ENCODE peak calls at places on chromosome 18, in ten cellular contexts. Q is transverse colon; E is naive thymus-derived CD8-positive, alpha-beta T cell; F is activated effector memory CD4-positive, alpha-beta T cell treated with anti-CD3 and anti-CD28 coated beads, Interleukin-2, amount 50 U/mL, for 16 hours; Z is chondrocyte; W is GDM1; X is amniotic stem cell; C is CD8-positive, alpha-beta T cell; G is HEK293T; U is NCI-H526. J is an unnamed sample.

GRCh38 chr18:54222922-54223567 is 1.4 kb downstream of the MBD2 start:
- DNase-seq in Q (no peak), F (peak; percentile 75), G (no peak), Z (no peak), W (no peak), U (peak; percentile 23), E (peak; percentile 64), C (peak; percentile 53), X (no peak), J (peak; percentile 11)

GRCh38 chr18:12059334-12060181 is 34.1 kb upstream of the ANKRD62 start:
- DNase-seq in C (no peak), G (no peak), F (no peak), Q (no peak), X (no peak), U (no peak), E (no peak), W (no peak), Z (no peak), J (no peak)

GRCh38 chr18:26021061-26021754 is 69.2 kb downstream of the SS18 start:
- DNase-seq in G (no peak), U (no peak), Q (no peak), Z (no peak), X (no peak), F (no peak), W (no peak), C (no peak), E (no peak), J (no peak)

GRCh38 chr18:77086656-77087390 is 45.8 kb downstream of the MBP start:
- DNase-seq in W (no peak), G (no peak), U (no peak), Q (peak; percentile 58), Z (no peak), E (no peak), C (no peak), X (no peak), F (no peak), J (no peak)

GRCh38 chr18:363327-364115 is 95.7 kb upstream of the THOC1 start:
- DNase-seq in F (no peak), Z (no peak), E (no peak), C (no peak), W (no peak), U (no peak), X (no peak), Q (no peak), G (no peak), J (no peak)

GRCh38 chr18:12377556-12378553 is 828 bp upstream of the AFG3L2 start:
- DNase-seq in Q (no peak), C (no peak), X (no peak), G (no peak), U (no peak), W (no peak), Z (no peak), F (no peak), E (no peak), J (no peak)

GRCh38 chr18:78378403-78378802 is 601.2 kb upstream of the SALL3 start:
- DNase-seq in X (no peak), Q (no peak), C (no peak), E (no peak), Z (no peak), G (no peak), W (no peak), U (no peak), F (no peak), J (no peak)

GRCh38 chr18:55781481-55781957 is 193.5 kb upstream of the TCF4 start:
- DNase-seq in E (no peak), C (no peak), Q (peak; percentile 10), X (no peak), Z (no peak), F (no peak), U (peak; percentile 74), W (no peak), G (peak; percentile 40), J (peak; percentile 52)

GRCh38 chr18:21960189-21960588 is 209.2 kb upstream of the GATA6 start:
- DNase-seq in G (no peak), F (no peak), U (no peak), X (no peak), Z (no peak), Q (no peak), E (no peak), C (no peak), W (no peak), J (no peak)

GRCh38 chr18:8361941-8362471 is 247.2 kb upstream of the RAB12 start:
- DNase-seq in Q (no peak), G (no peak), E (no peak), F (no peak), X (no peak), C (no peak), Z (no peak), W (no peak), U (no peak), J (no peak)

GRCh38 chr18:14941792-14942191 is 193.8 kb downstream of the ANKRD30B start:
- DNase-seq in F (no peak), X (no peak), W (no peak), Q (no peak), C (no peak), U (no peak), G (no peak), E (no peak), Z (no peak), J (no peak)

GRCh38 chr18:3486514-3486913 is 36.5 kb downstream of the TGIF1 start:
- DNase-seq in E (no peak), Z (no peak), X (no peak), G (no peak), C (no peak), W (peak; percentile 22), Q (no peak), U (no peak), F (no peak), J (no peak)

GRCh38 chr18:12750076-12750707 is 47.4 kb downstream of the PSMG2 start:
- DNase-seq in C (no peak), F (no peak), G (no peak), W (no peak), Z (no peak), U (no peak), Q (peak; percentile 40), X (no peak), E (no peak), J (no peak)

GRCh38 chr18:70337139-70337972 is 48.5 kb downstream of the SOCS6 start:
- DNase-seq in U (no peak), X (peak; percentile 69), F (no peak), W (no peak), Z (no peak), C (no peak), G (peak; percentile 15), Q (peak; percentile 32), E (no peak), J (peak; percentile 59)

GRCh38 chr18:46237891-46238290 is 133.7 kb downstream of the HAUS1 start:
- DNase-seq in F (no peak), Z (no peak), C (no peak), X (no peak), W (no peak), U (no peak), E (no peak), G (no peak), Q (no peak), J (no peak)

J was measured in A549.